ENCODE peak calls at places on chromosomes 3 and 15, in seven cellular contexts. D, U, F, R, V, W and E are unnamed samples.

GRCh38 chr3:9222956-9223639 is 26.3 kb downstream of the SRGAP3 start:
- DNase-seq in D (no peak), U (no peak), F (peak), R (no peak), V (no peak), W (no peak), E (no peak)

GRCh38 chr3:14640734-14641133 is 10.8 kb upstream of the CCDC174 start:
- DNase-seq in D (no peak), U (no peak), F (no peak), R (no peak), V (no peak), W (no peak), E (no peak)

GRCh38 chr15:62791694-62792093 is 250.9 kb upstream of the TPM1 start:
- DNase-seq in D (no peak), U (no peak), F (no peak), R (no peak), V (no peak), W (no peak), E (no peak)

GRCh38 chr3:143184098-143184497 is 64.5 kb downstream of the CHST2 start:
- DNase-seq in D (no peak), U (no peak), F (no peak), R (no peak), V (no peak), W (no peak), E (no peak)

GRCh38 chr3:14988988-14989394 is 41.6 kb downstream of the NR2C2 start:
- DNase-seq in D (no peak), U (peak), F (no peak), R (no peak), V (no peak), W (no peak), E (no peak)

GRCh38 chr15:99651023-99651807 is 82.0 kb downstream of the LYSMD4 start:
- DNase-seq in D (no peak), U (no peak), F (peak), R (no peak), V (peak), W (no peak), E (peak)

GRCh38 chr15:100021653-100022052 is 288.4 kb upstream of the LYSMD4 start:
- DNase-seq in D (no peak), U (no peak), F (no peak), R (no peak), V (no peak), W (no peak), E (no peak)

GRCh38 chr3:66138336-66139234 is 82.2 kb upstream of the SLC25A26 start:
- DNase-seq in D (peak), U (peak), F (peak), R (no peak), V (peak), W (peak), E (peak)

GRCh38 chr3:196712514-196713413 is 587 bp downstream of the PIGX start:
- DNase-seq in D (no peak), U (peak), F (peak), R (peak), V (peak), W (no peak), E (peak)

GRCh38 chr3:147507638-147508286 is 98.6 kb downstream of the ZIC1 start:
- DNase-seq in D (no peak), U (no peak), F (peak), R (no peak), V (no peak), W (peak), E (peak)

GRCh38 chr3:100603449-100603848 is 6.0 kb upstream of the ADGRG7 start:
- DNase-seq in D (no peak), U (peak), F (peak), R (no peak), V (peak), W (no peak), E (peak)

GRCh38 chr3:127320529-127321121 is 32.8 kb upstream of the PRR20G start:
- DNase-seq in D (no peak), U (peak), F (no peak), R (no peak), V (peak), W (no peak), E (no peak)

GRCh38 chr3:155065537-155065936 is 14.6 kb upstream of the MME start:
- DNase-seq in D (no peak), U (no peak), F (peak), R (no peak), V (peak), W (peak), E (peak)

GRCh38 chr3:195838714-195839113 is 27.0 kb upstream of the MUC4 start:
- DNase-seq in D (no peak), U (no peak), F (no peak), R (no peak), V (no peak), W (no peak), E (no peak)

GRCh38 chr15:35671197-35671596 is 125.2 kb upstream of the DPH6 start:
- DNase-seq in D (no peak), U (no peak), F (no peak), R (no peak), V (peak), W (no peak), E (peak)

GRCh38 chr3:40237892-40238571 is 71.5 kb upstream of the EIF1B start:
- DNase-seq in D (no peak), U (peak), F (peak), R (no peak), V (no peak), W (no peak), E (peak)

GRCh38 chr3:85342915-85343314 is 384.1 kb downstream of the CADM2 start:
- DNase-seq in D (no peak), U (peak), F (no peak), R (no peak), V (peak), W (no peak), E (peak)

GRCh38 chr3:39754549-39754948 is 54.9 kb upstream of the MYRIP start:
- DNase-seq in D (no peak), U (no peak), F (no peak), R (no peak), V (no peak), W (no peak), E (no peak)

GRCh38 chr15:101611580-101612299 is 40.4 kb downstream of the TM2D3 start:
- DNase-seq in D (no peak), U (no peak), F (no peak), R (peak), V (no peak), W (no peak), E (no peak)

GRCh38 chr15:101612676-101613075 is 39.5 kb downstream of the TM2D3 start:
- DNase-seq in D (no peak), U (no peak), F (no peak), R (peak), V (no peak), W (no peak), E (no peak)

GRCh38 chr15:101614001-101614585 is 38.1 kb downstream of the TM2D3 start:
- DNase-seq in D (no peak), U (no peak), F (no peak), R (peak), V (no peak), W (no peak), E (no peak)

GRCh38 chr15:101614761-101615160 is 37.4 kb downstream of the TM2D3 start:
- DNase-seq in D (no peak), U (no peak), F (no peak), R (peak), V (no peak), W (no peak), E (no peak)

DNA sequence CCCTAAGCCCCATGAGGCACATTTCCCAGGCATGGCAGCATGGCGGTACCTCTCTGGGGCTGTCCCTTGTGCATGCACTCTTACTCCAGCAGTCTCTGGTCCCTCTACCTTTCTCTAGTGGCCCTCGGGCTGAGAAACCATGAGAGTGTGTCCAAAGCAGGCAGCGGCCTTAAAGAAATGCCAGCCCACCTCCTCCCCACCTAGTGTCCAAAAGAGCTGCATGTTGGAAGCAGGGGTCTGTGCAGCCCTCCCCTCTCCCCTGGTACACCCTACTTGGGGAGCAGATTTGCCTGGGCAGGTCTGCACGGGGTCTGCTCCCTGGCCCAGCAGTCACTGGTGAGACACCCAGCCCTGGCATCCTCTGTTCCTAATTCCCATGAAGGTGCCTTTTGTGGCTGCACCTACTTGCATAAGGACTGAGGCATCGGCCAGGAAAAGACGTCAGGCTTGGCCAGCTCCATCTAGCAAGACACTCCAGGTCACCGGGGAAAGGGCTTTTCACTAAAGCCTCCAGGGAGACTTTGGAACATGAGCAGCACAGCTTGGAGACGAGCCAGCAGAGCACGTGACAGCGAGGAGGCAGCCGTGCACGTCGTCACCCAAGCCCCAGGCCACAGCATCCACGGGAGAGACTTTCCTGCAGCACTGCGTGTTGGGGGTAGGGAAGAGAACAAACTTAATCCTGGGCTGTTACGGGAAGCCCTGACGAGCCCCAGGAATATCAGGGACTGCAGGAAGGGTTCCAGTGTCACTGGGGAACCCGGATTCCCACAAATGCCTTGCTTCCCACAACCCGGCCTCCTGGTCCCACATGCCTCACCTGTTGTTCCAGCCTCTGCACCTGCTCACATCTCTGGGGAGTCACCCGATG is 38.8 kb downstream of the TM2D3 start:
- DNase-seq in D (no peak), U (no peak), F (peak), R (peak), V (peak), W (peak), E (peak)
- TF ChIP-seq CTCF in D (no peak), U (no peak), F (no peak), R (no peak), V (no peak), W (no peak), E (no peak)

GRCh38 chr3:45952456-45952855 is 9.2 kb downstream of the CXCR6 start:
- DNase-seq in D (no peak), U (no peak), F (no peak), R (no peak), V (no peak), W (no peak), E (no peak)

GRCh38 chr3:45949432-45949831 is 6.2 kb downstream of the CXCR6 start:
- DNase-seq in D (no peak), U (no peak), F (no peak), R (no peak), V (no peak), W (no peak), E (no peak)

GRCh38 chr3:45950131-45950530 is 6.9 kb downstream of the CXCR6 start:
- DNase-seq in D (no peak), U (no peak), F (no peak), R (no peak), V (no peak), W (no peak), E (no peak)

GRCh38 chr3:45951946-45952345 is 8.7 kb downstream of the CXCR6 start:
- DNase-seq in D (no peak), U (no peak), F (no peak), R (no peak), V (no peak), W (no peak), E (no peak)

DNA sequence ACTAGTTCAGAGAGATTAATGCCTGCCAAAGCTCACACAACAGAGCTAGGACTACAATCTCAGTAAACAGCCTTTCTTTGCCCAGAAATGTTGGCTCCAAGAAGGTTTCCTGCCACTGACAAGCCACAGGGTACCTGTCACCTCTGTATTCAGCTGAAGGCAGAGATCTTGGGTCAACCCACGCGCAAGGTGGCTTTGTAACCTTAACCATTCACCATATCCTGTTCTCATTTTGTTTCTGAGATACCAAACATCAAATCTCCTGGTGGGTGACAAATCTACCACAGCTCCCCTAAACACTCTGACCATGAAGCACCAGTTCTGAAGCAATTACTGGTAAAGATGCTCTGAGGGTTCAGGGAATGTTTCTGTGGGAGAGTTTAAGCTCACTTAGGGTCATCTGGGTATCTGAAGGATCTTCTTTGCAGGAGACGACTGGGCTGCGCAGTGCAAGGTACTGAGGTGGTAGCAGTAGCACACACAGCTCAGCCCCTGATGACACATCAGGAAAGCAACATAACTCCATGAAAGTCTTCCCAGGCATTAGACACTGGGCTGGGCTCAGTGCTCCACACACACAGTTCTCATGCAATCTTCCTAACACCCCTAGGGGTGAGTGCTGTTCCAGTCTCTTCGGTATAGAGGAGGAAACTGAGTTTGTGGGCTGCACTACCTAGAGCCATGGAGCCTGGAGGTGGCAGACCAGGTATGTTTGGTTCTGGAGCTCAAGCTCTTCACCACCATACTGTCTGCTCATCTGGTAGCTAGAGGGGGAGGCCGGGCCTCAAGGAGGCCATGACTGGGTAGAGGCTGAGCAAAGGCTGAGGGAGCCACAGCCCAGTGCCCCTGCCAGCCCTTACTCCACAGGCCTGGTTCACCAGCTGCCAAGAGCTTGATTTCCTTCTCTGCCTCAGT is 7.7 kb downstream of the CXCR6 start:
- DNase-seq in D (no peak), U (no peak), F (no peak), R (no peak), V (no peak), W (no peak), E (no peak)
- TF ChIP-seq CTCF in D (no peak), U (no peak), F (no peak), R (no peak), V (no peak), W (no peak), E (no peak)

DNA sequence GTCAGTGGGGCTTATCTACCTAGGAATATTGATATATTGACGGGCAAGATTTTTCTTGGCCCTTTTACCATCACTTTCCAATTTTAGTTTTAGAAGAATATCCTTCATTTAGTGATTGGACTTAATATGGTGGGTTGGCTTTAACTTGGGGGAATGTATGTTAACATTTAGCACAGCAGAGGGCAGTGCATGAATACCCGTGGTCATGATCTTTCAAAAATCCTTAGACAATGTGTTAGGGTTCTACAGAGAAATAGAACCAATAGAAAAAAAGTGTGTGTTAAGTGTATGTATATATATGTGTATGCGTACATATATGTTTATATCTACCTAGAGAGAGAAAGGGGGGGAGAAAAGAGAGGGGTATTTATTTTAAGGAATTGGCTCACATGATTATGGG is 36.9 kb downstream of the GPR171 start:
- DNase-seq in D (no peak), U (no peak), F (peak), R (no peak), V (no peak), W (no peak), E (peak)
- TF ChIP-seq CTCF in D (peak), U (peak), F (peak), R (no peak), V (no peak), W (no peak), E (peak)

DNA sequence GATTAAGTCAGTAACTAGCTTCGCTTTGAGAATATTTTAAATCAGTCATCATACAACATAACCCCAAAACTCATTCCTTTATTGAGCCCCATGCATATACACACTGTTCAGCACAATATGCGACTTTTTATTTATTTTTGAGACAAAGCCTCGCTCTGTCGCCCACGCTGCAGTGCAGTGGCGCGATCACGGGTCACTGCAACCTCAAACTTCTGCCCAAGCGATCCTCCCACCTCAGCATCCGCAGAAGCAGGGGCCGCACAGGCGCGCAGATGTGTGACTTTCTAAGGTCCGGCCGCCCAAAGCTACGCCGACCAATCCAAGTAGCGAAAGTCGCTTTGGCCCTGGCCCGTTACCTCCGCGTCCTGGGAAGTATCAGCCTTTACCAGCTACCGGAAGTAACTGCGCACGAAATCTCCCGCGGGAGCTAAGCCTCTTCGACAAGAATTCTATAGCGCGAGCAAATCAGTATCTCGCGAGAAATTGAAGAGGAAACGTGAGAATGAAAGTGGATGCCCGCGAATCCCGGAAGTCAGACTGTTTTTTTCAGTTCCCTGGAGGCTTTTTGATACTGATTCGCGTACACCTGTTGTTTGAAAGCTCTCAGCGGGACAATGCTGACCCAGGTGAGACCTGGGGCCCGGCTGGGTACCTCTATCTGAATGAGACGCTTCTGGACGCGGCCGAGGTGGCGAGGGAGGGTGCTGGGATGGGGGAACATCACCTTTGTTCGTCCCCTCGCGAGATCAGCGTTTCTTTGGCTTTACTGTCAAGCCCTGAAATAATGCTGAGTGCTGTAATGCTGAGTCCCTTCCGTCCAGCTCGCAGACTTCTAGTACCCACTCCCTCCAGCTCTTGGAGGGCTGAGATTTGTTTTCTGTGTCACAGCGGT is at the start of the genes DHFR2 and NSUN3:
- DNase-seq in D (peak), U (peak), F (peak), R (peak), V (peak), W (peak), E (peak)
- TF ChIP-seq CTCF in D (no peak), U (no peak), F (no peak), R (no peak), V (no peak), W (no peak), E (no peak)

GRCh38 chr3:184751204-184751809 is 39.4 kb upstream of the MAGEF1 start:
- DNase-seq in D (no peak), U (no peak), F (no peak), R (no peak), V (no peak), W (no peak), E (no peak)

GRCh38 chr3:184750684-184751083 is 38.8 kb upstream of the MAGEF1 start:
- DNase-seq in D (no peak), U (no peak), F (no peak), R (no peak), V (no peak), W (no peak), E (no peak)

GRCh38 chr3:184746131-184747120 is 34.6 kb upstream of the MAGEF1 start:
- DNase-seq in D (no peak), U (no peak), F (no peak), R (no peak), V (no peak), W (no peak), E (no peak)

GRCh38 chr3:184749168-184749744 is 37.4 kb upstream of the MAGEF1 start:
- DNase-seq in D (no peak), U (no peak), F (no peak), R (no peak), V (no peak), W (no peak), E (no peak)

GRCh38 chr3:184748219-184749135 is 36.6 kb upstream of the MAGEF1 start:
- DNase-seq in D (no peak), U (peak), F (peak), R (no peak), V (peak), W (peak), E (peak)
- TF ChIP-seq CTCF in D (peak), U (peak), F (peak), R (no peak), V (peak), W (no peak), E (peak)

DNA sequence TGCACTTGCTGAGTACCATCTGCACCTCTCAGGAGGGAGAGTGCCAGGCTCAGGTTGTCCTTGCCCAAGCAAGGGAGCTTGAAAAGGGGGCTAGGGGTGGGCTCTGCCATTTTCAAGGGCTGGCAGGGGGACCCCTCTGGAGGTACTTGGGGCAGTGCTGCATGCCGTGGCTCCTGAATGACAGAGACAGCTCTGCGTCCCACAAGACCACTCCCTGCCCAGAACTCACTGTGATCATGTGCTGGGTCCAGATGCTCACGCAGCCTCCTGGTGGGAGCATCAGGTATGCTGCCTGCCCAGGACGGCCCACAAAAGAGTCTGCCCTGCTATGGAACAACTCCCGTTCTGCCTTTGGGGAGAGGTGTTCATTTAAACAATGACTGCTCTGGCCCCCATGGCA is 165.2 kb downstream of the GOLGA6L4 start:
- DNase-seq in D (no peak), U (no peak), F (no peak), R (no peak), V (no peak), W (no peak), E (no peak)
- TF ChIP-seq CTCF in D (no peak), U (no peak), F (no peak), R (no peak), V (no peak), W (no peak), E (no peak)

GRCh38 chr15:29451201-29451781 is 181.7 kb upstream of the NSMCE3 start:
- DNase-seq in D (no peak), U (peak), F (no peak), R (no peak), V (no peak), W (no peak), E (no peak)
- TF ChIP-seq CTCF in D (peak), U (peak), F (no peak), R (no peak), V (no peak), W (no peak), E (peak)